ENCODE peak calls at places on chromosome 2, in ten cellular contexts. I is ascending aorta, N is neural crest cell, G is HepG2, K is ovary, J is nephron progenitor cell, H is mucosa of descending colon, V is body of pancreas, P is HCT116, W is heart left ventricle. C is an unnamed sample.
A peak's percentile ranks its signal among the peaks of the same experiment; 100 is the strongest.

GRCh38 chr2:159073256-159073655 is 104.8 kb downstream of the TANC1 start:
- DNase-seq in K (no peak), P (no peak), N (no peak), W (no peak), G (no peak), H (no peak), V (no peak), J (no peak), I (no peak), C (no peak)

GRCh38 chr2:19673213-19673791 is 228.5 kb downstream of the TTC32 start:
- DNase-seq in K (no peak), H (no peak), I (no peak), W (no peak), N (no peak), V (no peak), G (peak; percentile 12), P (no peak), J (peak; percentile 48), C (no peak)

GRCh38 chr2:135999899-136000298 is 14.5 kb upstream of the DARS1 start:
- DNase-seq in H (no peak), W (no peak), I (no peak), J (no peak), V (no peak), G (no peak), N (no peak), P (no peak), K (no peak), C (no peak)

GRCh38 chr2:112829931-112830330 is 6.6 kb downstream of the IL1B start:
- DNase-seq in G (no peak), P (no peak), N (no peak), H (no peak), I (no peak), K (no peak), W (no peak), J (no peak), V (no peak), C (no peak)

GRCh38 chr2:84906108-84906899 is 848 bp downstream of the TMSB10 start:
- DNase-seq in I (peak; percentile 68), G (no peak), J (peak; percentile 37), H (peak; percentile 80), N (no peak), W (no peak), P (no peak), K (peak; percentile 66), V (peak; percentile 53), C (peak; percentile 16)

GRCh38 chr2:242060212-242060835 is 190.8 kb downstream of the RTP5 start:
- DNase-seq in I (no peak), K (no peak), W (no peak), G (no peak), J (no peak), V (no peak), H (no peak), N (no peak), P (no peak), C (no peak)

GRCh38 chr2:52386433-52386832 is 1354.5 kb upstream of the NRXN1 start:
- DNase-seq in G (no peak), P (no peak), W (no peak), I (no peak), V (no peak), H (no peak), K (no peak), N (no peak), J (no peak), C (peak; percentile 4)

GRCh38 chr2:156697906-156698305 is 261.7 kb downstream of the GPD2 start:
- DNase-seq in P (no peak), G (no peak), W (no peak), H (no peak), K (no peak), J (no peak), V (no peak), N (no peak), I (no peak), C (peak; percentile 16)

GRCh38 chr2:44351676-44352075 is 9.6 kb downstream of the PREPL start:
- DNase-seq in H (no peak), P (no peak), W (no peak), I (no peak), J (no peak), V (no peak), K (no peak), G (no peak), N (no peak), C (no peak)

GRCh38 chr2:102520801-102521200 is 47.8 kb downstream of the SLC9A4 start:
- DNase-seq in J (no peak), V (no peak), I (no peak), K (no peak), H (no peak), N (no peak), P (no peak), G (peak; percentile 35), W (no peak), C (no peak)

GRCh38 chr2:25246558-25247290 is 78.3 kb upstream of the POMC start:
- DNase-seq in V (no peak), P (no peak), H (no peak), I (no peak), J (no peak), G (no peak), N (no peak), K (no peak), W (no peak), C (no peak)

GRCh38 chr2:16178551-16179130 is 238.3 kb downstream of the MYCN start:
- DNase-seq in I (no peak), P (no peak), K (no peak), G (no peak), V (no peak), W (no peak), J (no peak), H (no peak), N (no peak), C (peak; percentile 98)

GRCh38 chr2:125543968-125544514 is 1111.9 kb upstream of the GYPC start:
- DNase-seq in G (no peak), P (no peak), K (no peak), H (no peak), W (no peak), I (no peak), V (no peak), N (no peak), J (no peak), C (no peak)
- TF ChIP-seq CTCF in G (no peak), P (no peak), K (no peak), H (no peak), W (no peak), I (no peak), V (no peak), N (no peak), J (no peak), C (no peak)

DNA sequence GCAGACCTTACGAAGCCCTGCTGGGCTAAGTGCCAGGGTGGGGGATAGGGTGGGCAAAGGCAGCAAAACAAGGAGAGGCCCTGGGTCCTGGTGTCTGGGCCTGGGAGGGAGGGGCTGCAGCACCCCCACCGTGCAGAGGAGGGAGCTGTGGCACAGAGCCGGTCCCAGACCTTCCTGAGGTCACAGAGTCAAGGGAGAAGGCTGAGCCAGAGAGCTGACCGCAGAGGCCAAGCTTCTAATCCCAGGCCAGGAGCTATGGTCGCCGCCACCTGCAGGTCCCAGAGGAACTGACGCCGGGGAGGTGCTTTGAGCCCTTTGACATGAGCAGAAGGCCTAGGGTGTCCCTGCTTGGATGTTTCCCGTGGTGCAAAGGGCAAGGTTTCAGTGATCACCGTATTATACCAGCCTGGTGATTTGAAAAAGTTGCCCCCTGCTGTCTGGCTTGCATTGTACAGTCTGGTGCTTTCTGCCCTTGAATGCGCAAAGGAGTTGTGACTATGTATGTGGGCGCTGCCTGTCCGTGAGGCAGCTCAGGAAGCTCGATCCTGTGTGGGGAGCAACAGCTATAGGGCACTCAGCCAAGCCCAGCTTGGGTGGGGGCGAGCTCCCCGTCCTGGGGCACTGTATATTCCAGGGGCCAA is 44.3 kb downstream of the EDAR start:
- DNase-seq in I (no peak), G (peak; percentile 81), N (no peak), H (no peak), V (no peak), J (no peak), W (no peak), P (no peak), K (no peak), C (no peak)
- TF ChIP-seq CTCF in I (no peak), G (peak; percentile 61), N (no peak), H (no peak), V (no peak), J (no peak), W (no peak), P (no peak), K (no peak), C (peak; percentile 13)

GRCh38 chr2:221573430-221574230 is 1.5 kb upstream of the EPHA4 start:
- DNase-seq in V (peak; percentile 82), I (peak; percentile 93), N (peak; percentile 97), K (peak; percentile 93), P (peak; percentile 22), J (peak; percentile 98), G (peak; percentile 36), H (peak; percentile 93), W (peak; percentile 85), C (peak; percentile 83)

GRCh38 chr2:221571391-221572179 is 519 bp downstream of the EPHA4 start:
- DNase-seq in G (no peak), K (peak; percentile 68), J (peak; percentile 54), V (peak; percentile 10), P (no peak), W (peak; percentile 41), H (peak; percentile 63), I (peak; percentile 76), N (peak; percentile 41), C (peak; percentile 8)

GRCh38 chr2:221571108-221571390 is 1.1 kb downstream of the EPHA4 start:
- DNase-seq in P (no peak), W (peak; percentile 10), J (peak; percentile 21), K (peak; percentile 52), H (no peak), I (no peak), N (no peak), G (no peak), V (no peak), C (no peak)

GRCh38 chr2:221572821-221573429 is 821 bp upstream of the EPHA4 start:
- DNase-seq in K (peak; percentile 81), P (no peak), W (no peak), V (peak; percentile 51), J (no peak), N (peak; percentile 23), G (no peak), I (peak; percentile 70), H (peak; percentile 75), C (peak; percentile 29)

GRCh38 chr2:221572180-221572820 is at the start of gene EPHA4:
- DNase-seq in N (peak; percentile 81), G (no peak), I (peak; percentile 93), J (peak; percentile 93), K (peak; percentile 96), H (peak; percentile 93), W (peak; percentile 91), V (peak; percentile 89), P (peak; percentile 45), C (peak; percentile 86)
- TF ChIP-seq CTCF in N (no peak), G (no peak), I (peak; percentile 8), J (no peak), K (peak; percentile 53), H (no peak), W (no peak), V (peak; percentile 36), P (no peak), C (no peak)

DNA sequence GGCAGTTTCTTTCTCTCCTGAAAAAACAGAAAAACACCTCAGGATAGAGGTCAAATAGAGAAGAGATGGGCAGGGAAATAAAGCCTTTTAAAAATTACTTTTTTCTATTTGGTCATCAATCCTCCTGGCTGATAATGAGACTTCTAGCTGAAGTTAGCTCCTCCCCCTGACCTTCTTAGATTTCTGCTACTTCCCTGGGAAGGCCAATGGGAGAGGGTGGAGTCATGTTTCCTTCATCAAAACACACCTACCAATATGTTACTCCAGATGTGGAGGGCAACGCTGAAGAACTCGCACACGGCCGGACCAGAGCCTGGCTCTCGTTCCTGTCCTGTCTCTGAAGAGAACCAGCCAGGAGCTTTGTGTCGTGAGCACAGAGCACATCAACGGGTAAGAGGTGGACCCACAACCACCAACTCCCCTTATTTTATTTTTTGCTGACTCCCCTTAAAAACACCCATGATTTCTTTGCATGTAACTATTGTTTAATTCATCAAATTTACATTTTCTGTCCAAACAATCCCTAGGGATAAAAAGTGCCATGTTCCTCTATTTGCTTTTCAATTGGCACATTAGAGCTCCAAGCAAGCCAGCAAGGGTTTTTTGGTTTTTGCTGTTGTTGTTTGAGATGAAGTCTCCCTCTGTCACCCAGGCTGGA is 94.9 kb downstream of the ADD2 start:
- DNase-seq in J (peak; percentile 19), I (peak; percentile 16), W (no peak), K (no peak), H (no peak), P (no peak), G (no peak), V (no peak), N (no peak), C (no peak)
- TF ChIP-seq CTCF in J (no peak), I (no peak), W (no peak), K (no peak), H (no peak), P (no peak), G (no peak), V (no peak), N (no peak), C (no peak)

C was measured in BE2C.